ENCODE peak calls at places on chromosomes 5 and 9, in seven cellular contexts. N, S, Q, O, K, C and H are unnamed samples.

GRCh38 chr5:17794829-17795228 is 160.6 kb downstream of the TAF11L14 start:
- DNase-seq in N (no peak), C (no peak), S (no peak), Q (no peak), O (no peak), K (no peak), H (no peak)

GRCh38 chr5:132142459-132142858 is 68.9 kb downstream of the CSF2 start:
- DNase-seq in S (no peak), Q (no peak), N (no peak), C (no peak), K (no peak), O (no peak), H (no peak)

GRCh38 chr5:92907914-92908606 is 673.0 kb downstream of the NR2F1-AS1 start:
- DNase-seq in C (no peak), Q (no peak), S (no peak), K (no peak), O (no peak), N (no peak), H (no peak)

GRCh38 chr5:113340537-113340936 is 94.3 kb downstream of the TSSK1B start:
- DNase-seq in C (no peak), N (no peak), K (no peak), Q (no peak), O (no peak), S (peak; percentile 12), H (peak; percentile 12)

GRCh38 chr5:128378196-128378595 is 159.8 kb downstream of the FBN2 start:
- DNase-seq in N (no peak), S (no peak), Q (no peak), C (no peak), K (no peak), O (no peak), H (no peak)

GRCh38 chr5:168931638-168932345 is 352.6 kb upstream of the PANK3 start:
- DNase-seq in K (no peak), Q (no peak), O (no peak), S (no peak), N (no peak), C (no peak), H (peak; percentile 33)

GRCh38 chr5:78879541-78879940 is 105.6 kb downstream of the ARSB start:
- DNase-seq in Q (no peak), C (no peak), O (no peak), S (no peak), K (no peak), N (no peak), H (no peak)

GRCh38 chr9:112757300-112757883 is 6.8 kb downstream of the SNX30 start:
- DNase-seq in O (peak; percentile 26), N (no peak), S (no peak), Q (no peak), K (no peak), C (no peak), H (no peak)

GRCh38 chr9:101706261-101706798 is 32.1 kb downstream of the GRIN3A start:
- DNase-seq in C (no peak), N (no peak), O (no peak), Q (no peak), K (no peak), S (no peak), H (no peak)

GRCh38 chr5:75510836-75511434 is 494 bp downstream of the CERT1 start:
- DNase-seq in N (peak; percentile 64), C (no peak), O (no peak), Q (no peak), S (peak; percentile 31), K (peak; percentile 55), H (peak; percentile 10)

GRCh38 chr5:94314507-94315170 is 303.8 kb downstream of the KIAA0825 start:
- DNase-seq in S (no peak), Q (no peak), K (no peak), C (no peak), N (no peak), O (no peak), H (no peak)

GRCh38 chr9:135166566-135166965 is 79.1 kb downstream of the OLFM1 start:
- DNase-seq in Q (no peak), S (no peak), O (no peak), C (no peak), N (no peak), K (no peak), H (peak; percentile 63)

GRCh38 chr5:584846-585245 is 27.3 kb upstream of the CEP72 start:
- DNase-seq in C (no peak), O (peak; percentile 69), K (no peak), N (no peak), S (no peak), Q (no peak), H (no peak)

GRCh38 chr5:18393546-18393945 is 759.3 kb downstream of the TAF11L14 start:
- DNase-seq in K (no peak), O (no peak), Q (no peak), N (no peak), S (no peak), C (no peak), H (no peak)

GRCh38 chr5:167814828-167815227 is 476.6 kb upstream of the WWC1 start:
- DNase-seq in S (no peak), Q (no peak), K (no peak), N (no peak), O (no peak), C (no peak), H (peak; percentile 65)

GRCh38 chr5:53261245-53261644 is 151.7 kb upstream of the MOCS2 start:
- DNase-seq in C (no peak), S (no peak), N (no peak), K (no peak), O (no peak), Q (no peak), H (no peak)

GRCh38 chr5:176491056-176491646 is 43.0 kb downstream of the FAF2 start:
- DNase-seq in C (no peak), S (peak; percentile 55), Q (no peak), N (no peak), K (no peak), O (no peak), H (no peak)

GRCh38 chr5:132667761-132668705 is 5.8 kb upstream of the IL4 start:
- DNase-seq in Q (no peak), K (no peak), S (no peak), C (no peak), O (no peak), N (peak; percentile 35), H (no peak)

GRCh38 chr9:89986190-89986589 is 381.4 kb downstream of the GADD45G start:
- DNase-seq in N (no peak), K (no peak), S (no peak), O (no peak), C (no peak), Q (no peak), H (no peak)

GRCh38 chr5:62143268-62144229 is 162.5 kb upstream of the KIF2A start:
- DNase-seq in C (no peak), O (no peak), Q (no peak), N (no peak), K (no peak), S (peak; percentile 25), H (no peak)

DNA sequence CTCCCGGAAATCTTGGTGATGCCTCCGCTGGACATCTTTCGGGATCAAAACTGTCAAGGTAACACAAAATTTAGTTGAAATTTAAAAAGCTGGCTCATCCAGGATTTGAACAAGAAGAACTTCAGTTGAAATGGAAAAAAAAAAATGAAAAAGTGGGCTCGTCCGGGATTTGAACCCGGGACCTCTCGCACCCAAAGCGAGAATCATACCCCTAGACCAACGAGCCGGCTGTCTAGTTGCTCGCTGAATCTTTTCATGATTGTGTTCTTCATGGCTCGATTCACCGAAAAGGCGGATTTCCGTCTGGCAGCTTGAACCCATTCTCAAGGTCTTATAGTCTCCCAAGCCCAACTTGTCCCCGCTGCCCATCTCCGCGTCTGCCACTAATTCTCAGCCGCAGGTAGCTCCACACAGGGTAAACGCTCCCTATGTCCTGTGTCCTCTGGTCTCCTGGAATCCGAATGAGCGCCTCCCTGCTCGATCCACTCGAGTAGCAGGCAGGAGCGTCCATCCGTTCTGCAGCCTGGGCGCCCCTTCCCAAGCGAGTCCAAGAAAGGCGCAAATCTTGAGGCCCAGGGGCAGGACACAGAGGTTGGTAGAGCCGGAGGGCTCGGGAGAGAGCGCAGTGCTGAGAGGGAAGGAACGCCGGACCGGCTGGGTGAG is 16.2 kb downstream of the TRIM7 start:
- DNase-seq in N (peak; percentile 93), Q (peak; percentile 78), S (peak; percentile 91), O (peak; percentile 96), C (peak; percentile 80), K (peak; percentile 83), H (no peak)
- TF ChIP-seq POLR2A in N (no peak), Q (no peak), S (no peak), O (no peak), C (no peak), K (peak; percentile 6), H (no peak)

GRCh38 chr9:14314929-14315753 is 1.2 kb upstream of the NFIB start:
- DNase-seq in Q (peak; percentile 96), N (peak; percentile 92), K (peak; percentile 91), C (peak; percentile 96), O (peak; percentile 99), S (peak; percentile 89), H (peak; percentile 81)
- TF ChIP-seq POLR2A in Q (peak; percentile 26), N (no peak), K (peak; percentile 39), C (peak; percentile 65), O (no peak), S (peak; percentile 19), H (no peak)

DNA sequence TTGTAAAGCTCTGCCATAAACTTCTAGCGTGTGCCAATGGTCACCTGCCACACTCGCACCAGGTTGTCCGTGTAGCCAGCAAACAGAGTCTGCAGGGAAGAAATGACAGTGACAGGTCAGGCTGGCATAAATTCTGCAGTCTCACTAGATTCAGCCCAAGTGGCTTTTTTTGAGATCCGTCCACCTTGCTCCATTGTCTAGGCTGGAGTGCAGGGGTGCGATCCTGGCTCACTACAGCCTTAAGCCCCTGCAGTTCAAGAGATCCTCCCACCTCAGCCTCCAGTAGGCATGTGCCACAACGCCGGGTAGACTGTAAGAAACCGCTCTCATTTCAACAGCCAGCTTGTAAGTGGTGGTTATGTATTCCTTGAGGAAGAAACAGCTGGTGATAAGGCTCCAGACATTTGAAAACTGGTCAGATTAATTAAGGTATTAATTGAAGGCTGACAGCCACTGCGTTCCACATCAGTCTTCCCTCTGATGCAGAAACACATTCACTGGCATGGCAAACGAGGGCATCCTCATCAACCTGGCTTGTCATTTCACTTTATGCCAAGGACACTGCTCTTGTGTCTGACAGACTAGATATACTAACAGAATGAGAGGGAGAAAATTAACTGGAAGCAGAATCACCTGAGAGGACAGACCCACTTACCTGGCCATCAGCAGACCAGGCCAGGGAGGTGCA is 6.6 kb downstream of the RACK1 start:
- DNase-seq in S (no peak), N (no peak), K (no peak), C (no peak), Q (no peak), O (no peak), H (no peak)
- TF ChIP-seq POLR2A in S (no peak), N (no peak), K (no peak), C (no peak), Q (no peak), O (no peak), H (no peak)

GRCh38 chr5:14810282-14810681 is 61.3 kb downstream of the ANKH start:
- DNase-seq in C (no peak), K (no peak), O (no peak), Q (no peak), S (no peak), N (no peak), H (no peak)

GRCh38 chr5:14807471-14807870 is 64.1 kb downstream of the ANKH start:
- DNase-seq in S (no peak), O (no peak), C (no peak), Q (no peak), N (no peak), K (no peak), H (no peak)

GRCh38 chr5:14812166-14812565 is 59.4 kb downstream of the ANKH start:
- DNase-seq in K (no peak), S (no peak), O (no peak), Q (no peak), C (no peak), N (no peak), H (no peak)

GRCh38 chr5:14810941-14811573 is 60.5 kb downstream of the ANKH start:
- DNase-seq in O (no peak), K (no peak), Q (no peak), S (no peak), C (no peak), N (no peak), H (no peak)

GRCh38 chr5:14809369-14810144 is 62.0 kb downstream of the ANKH start:
- DNase-seq in S (peak; percentile 17), Q (no peak), O (peak; percentile 87), C (no peak), K (peak; percentile 54), N (peak; percentile 78), H (peak; percentile 89)
- TF ChIP-seq POLR2A in S (no peak), Q (no peak), O (no peak), C (no peak), K (no peak), N (no peak), H (no peak)